ENCODE peak calls at places on chromosome 15, in four cellular contexts. W, F, I and N are unnamed samples.

GRCh38 chr15:53359038-53359437 is 400.4 kb downstream of the WDR72 start:
- DNase-seq in F (no peak), I (no peak), W (no peak), N (no peak)

GRCh38 chr15:78322243-78322642 is 17.9 kb upstream of the CRABP1 start:
- DNase-seq in F (no peak), W (no peak), I (peak; percentile 24), N (no peak)

GRCh38 chr15:68407886-68408500 is 24.0 kb downstream of the ITGA11 start:
- DNase-seq in W (no peak), I (no peak), F (no peak), N (no peak)

GRCh38 chr15:50227076-50227475 is 38.5 kb downstream of the HDC start:
- DNase-seq in I (peak; percentile 15), F (no peak), W (peak; percentile 34), N (no peak)

GRCh38 chr15:97168704-97169475 is 791.6 kb upstream of the ARRDC4 start:
- DNase-seq in I (no peak), F (no peak), W (no peak), N (no peak)

GRCh38 chr15:99228120-99228770 is 21.1 kb downstream of the TTC23 start:
- DNase-seq in F (no peak), W (no peak), I (no peak), N (no peak)

GRCh38 chr15:45871121-45871855 is 236.5 kb downstream of the SQOR start:
- DNase-seq in F (no peak), W (no peak), I (no peak), N (no peak)

GRCh38 chr15:54803139-54803808 is 393.5 kb downstream of the RSL24D1 start:
- DNase-seq in W (no peak), I (peak; percentile 1), F (peak; percentile 2), N (no peak)

GRCh38 chr15:84992157-84992940 is 10.7 kb downstream of the PDE8A start:
- DNase-seq in W (peak; percentile 21), I (no peak), F (peak; percentile 84), N (no peak)

GRCh38 chr15:57785039-57785438 is 78.5 kb downstream of the POLR2M start:
- DNase-seq in W (no peak), F (no peak), I (no peak), N (no peak)

GRCh38 chr15:55858661-55859060 is 115.7 kb upstream of the PRTG start:
- DNase-seq in I (peak; percentile 30), F (no peak), W (no peak), N (no peak)

GRCh38 chr15:32670624-32671022 is 29.1 kb downstream of the SCG5 start:
- DNase-seq in F (no peak), I (no peak), W (no peak), N (no peak)

GRCh38 chr15:98296653-98297052 is 336.1 kb downstream of the ARRDC4 start:
- DNase-seq in W (no peak), F (no peak), I (no peak), N (no peak)

GRCh38 chr15:27535445-27536129 is 563.5 kb downstream of the OCA2 start:
- DNase-seq in I (no peak), W (no peak), F (no peak), N (peak; percentile 11)

GRCh38 chr15:35522061-35522460 is 23.9 kb downstream of the DPH6 start:
- DNase-seq in F (no peak), W (peak; percentile 3), I (no peak), N (no peak)

GRCh38 chr15:43920201-43920600 is 93.4 kb downstream of the WDR76 start:
- DNase-seq in F (no peak), W (no peak), I (no peak), N (no peak)

GRCh38 chr15:65184305-65184943 is 718 bp downstream of the CLPX start:
- DNase-seq in W (no peak), F (no peak), I (no peak), N (no peak)

GRCh38 chr15:43527016-43527801 is 9.8 kb downstream of the MAP1A start:
- DNase-seq in W (no peak), I (no peak), F (no peak), N (no peak)

GRCh38 chr15:97993310-97993738 is 32.8 kb downstream of the ARRDC4 start:
- DNase-seq in F (no peak), W (no peak), I (no peak), N (no peak)

GRCh38 chr15:85743392-85744045 is 51.2 kb downstream of the KLHL25 start:
- DNase-seq in W (no peak), I (no peak), F (no peak), N (no peak)

GRCh38 chr15:69593981-69594966 is 141.7 kb downstream of the RPLP1 start:
- DNase-seq in I (no peak), F (no peak), W (no peak), N (no peak)

GRCh38 chr15:98907921-98908490 is 99.6 kb downstream of the PGPEP1L start:
- DNase-seq in W (no peak), I (no peak), F (no peak), N (no peak)

GRCh38 chr15:68829068-68829467 is 8.4 kb upstream of the ANP32A start:
- DNase-seq in F (no peak), I (no peak), W (no peak), N (peak; percentile 65)

GRCh38 chr15:62428259-62428658 is 263.2 kb upstream of the C2CD4B start:
- DNase-seq in W (no peak), F (no peak), I (no peak), N (no peak)

GRCh38 chr15:70576683-70577082 is 186.7 kb downstream of the UACA start:
- DNase-seq in W (no peak), F (no peak), I (no peak), N (no peak)

GRCh38 chr15:75966073-75966472 is 46.2 kb downstream of the NRG4 start:
- DNase-seq in I (no peak), W (peak; percentile 34), F (no peak), N (no peak)

GRCh38 chr15:88344786-88345185 is 88.2 kb upstream of the NTRK3 start:
- DNase-seq in I (no peak), F (no peak), W (no peak), N (no peak)

GRCh38 chr15:59371458-59372351 is 966 bp downstream of the MYO1E start:
- DNase-seq in I (no peak), W (no peak), F (no peak), N (no peak)

GRCh38 chr15:25787381-25787780 is 75.7 kb downstream of the ATP10A start:
- DNase-seq in I (no peak), W (no peak), F (no peak), N (no peak)

GRCh38 chr15:37061996-37062395 is 38.4 kb downstream of the MEIS2 start:
- DNase-seq in I (no peak), W (no peak), F (no peak), N (no peak)

GRCh38 chr15:49229922-49230321 is 59.9 kb downstream of the GALK2 start:
- DNase-seq in W (no peak), I (no peak), F (no peak), N (peak; percentile 63)

GRCh38 chr15:101308604-101309435 is 13.8 kb upstream of the SNRPA1 start:
- DNase-seq in I (no peak), W (no peak), F (no peak), N (no peak)

GRCh38 chr15:82831894-82832600 is 22.6 kb downstream of the WHAMM start:
- DNase-seq in F (no peak), W (no peak), I (no peak), N (no peak)

GRCh38 chr15:73964736-73965093 is 27.4 kb downstream of the STOML1 start:
- DNase-seq in F (peak; percentile 70), W (peak; percentile 29), I (no peak), N (peak; percentile 90)

GRCh38 chr15:73962409-73962808 is 29.7 kb downstream of the STOML1 start:
- DNase-seq in W (no peak), F (no peak), I (no peak), N (no peak)

GRCh38 chr15:73968461-73968860 is 23.6 kb downstream of the STOML1 start:
- DNase-seq in W (no peak), I (no peak), F (no peak), N (no peak)

GRCh38 chr15:73965094-73965729 is 26.9 kb downstream of the STOML1 start:
- DNase-seq in I (no peak), W (no peak), F (no peak), N (no peak)

DNA sequence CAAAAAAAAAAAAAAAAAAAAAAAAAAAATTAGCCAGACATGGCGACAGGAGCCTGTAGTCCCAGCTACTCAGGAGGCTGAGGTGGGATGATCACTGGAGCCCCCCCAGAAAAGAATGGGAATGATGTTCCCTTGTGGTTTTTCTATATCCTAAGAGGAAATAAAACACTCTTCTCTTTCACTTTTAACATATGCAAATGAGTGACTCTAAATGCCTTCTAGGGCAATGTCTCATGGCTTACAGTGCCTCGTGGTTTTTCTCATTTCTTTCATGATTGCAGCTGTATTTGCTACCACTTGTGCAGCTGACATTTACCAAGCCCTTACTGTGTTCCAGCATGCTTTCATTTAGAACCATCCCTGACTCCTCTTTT is 26.4 kb downstream of the STOML1 start:
- DNase-seq in W (no peak), I (no peak), F (no peak), N (peak; percentile 93)
- H3K4me3 ChIP-seq in W (no peak overlapping the region), I (no peak overlapping the region), F (no peak overlapping the region), N (peak overlapping the region; percentile 44)

GRCh38 chr15:41966920-41967465 is 5.4 kb downstream of the EHD4 start:
- DNase-seq in F (no peak), W (no peak), I (no peak), N (no peak)
- H3K4me3 ChIP-seq in F (no peak overlapping the region), W (no peak overlapping the region), I (no peak overlapping the region), N (no peak overlapping the region)

GRCh38 chr15:90013503-90013937 is 12.4 kb downstream of the ZNF710 start:
- DNase-seq in F (no peak), W (no peak), I (no peak), N (peak; percentile 90)
- H3K4me3 ChIP-seq in F (no peak overlapping the region), W (no peak overlapping the region), I (no peak overlapping the region), N (peak overlapping the region; percentile 22)

GRCh38 chr15:38886315-38887163 is 321.9 kb upstream of the RASGRP1 start:
- DNase-seq in W (peak; percentile 65), I (peak; percentile 83), F (no peak), N (no peak)
- H3K4me3 ChIP-seq in W (peak overlapping the region; percentile 47), I (peak overlapping the region; percentile 30), F (no peak overlapping the region), N (no peak overlapping the region)

DNA sequence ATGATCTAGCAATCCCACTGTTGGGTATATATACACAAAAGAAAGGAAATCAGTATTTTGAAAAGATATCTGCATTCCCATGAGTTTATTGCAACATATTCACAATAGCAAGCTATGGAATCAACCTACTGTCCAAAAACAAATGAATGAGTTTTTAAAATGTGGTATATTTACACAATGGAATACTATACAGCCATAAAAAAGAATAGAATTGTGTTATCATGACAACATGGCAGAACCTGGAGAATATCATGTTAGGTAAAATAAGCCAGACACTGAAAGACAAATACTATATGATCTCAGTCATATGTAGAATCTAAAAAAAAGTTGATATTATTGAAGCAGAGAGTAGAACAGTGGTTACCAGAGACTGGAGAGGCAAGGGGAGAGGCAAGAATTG is 732.6 kb downstream of the MCTP2 start:
- DNase-seq in W (no peak), I (no peak), F (no peak), N (no peak)
- H3K4me3 ChIP-seq in W (no peak overlapping the region), I (no peak overlapping the region), F (no peak overlapping the region), N (no peak overlapping the region)

GRCh38 chr15:60590935-60591490 is 112.1 kb upstream of the ICE2 start:
- DNase-seq in I (no peak), W (no peak), F (no peak), N (no peak)
- H3K4me3 ChIP-seq in I (peak overlapping the region; percentile 79), W (peak overlapping the region; percentile 61), F (peak overlapping the region; percentile 46), N (peak overlapping the region; percentile 79)

GRCh38 chr15:76996526-76997401 is 1.8 kb downstream of the PSTPIP1 start:
- DNase-seq in I (no peak), W (no peak), F (no peak), N (no peak)
- H3K4me3 ChIP-seq in I (no peak overlapping the region), W (no peak overlapping the region), F (no peak overlapping the region), N (no peak overlapping the region)